ENCODE peak calls at places on chromosomes 6 and 20, in eight cellular contexts. K is A549, S is GM12878, E is spleen, H is IMR-90, F is tibial nerve, X is ovary, W is heart left ventricle. Y is an unnamed sample.
A peak's percentile ranks its signal among the peaks of the same experiment; 100 is the strongest.

GRCh38 chr6:134077301-134077700 is 24.9 kb upstream of the SLC2A12 start:
- DNase-seq in K (no peak), S (no peak), E (no peak), H (peak; percentile 78), F (no peak), X (no peak), W (no peak), Y (no peak)

GRCh38 chr6:67896476-67896875 is 738.6 kb upstream of the ADGRB3 start:
- DNase-seq in K (no peak), S (no peak), E (no peak), H (no peak), F (no peak), X (no peak), W (no peak), Y (no peak)

GRCh38 chr6:155530219-155530834 is 74.7 kb upstream of the NOX3 start:
- DNase-seq in K (peak; percentile 41), S (no peak), E (no peak), H (peak; percentile 60), F (no peak), X (no peak), W (no peak), Y (no peak)

GRCh38 chr6:76876922-76877553 is 586.3 kb downstream of the HTR1B start:
- DNase-seq in K (peak; percentile 10), S (no peak), E (no peak), H (peak; percentile 12), F (no peak), X (no peak), W (peak; percentile 19), Y (no peak)

GRCh38 chr20:44616604-44616964 is 34.2 kb downstream of the PKIG start:
- DNase-seq in K (no peak), S (no peak), E (peak; percentile 67), H (no peak), F (no peak), X (no peak), W (peak; percentile 74), Y (no peak)

GRCh38 chr6:40510442-40510841 is 76.7 kb downstream of the LRFN2 start:
- DNase-seq in K (no peak), S (no peak), E (no peak), H (no peak), F (no peak), X (no peak), W (no peak), Y (no peak)

GRCh38 chr20:62606551-62607201 is 35.6 kb upstream of the SLCO4A1 start:
- DNase-seq in K (no peak), S (no peak), E (no peak), H (no peak), F (peak; percentile 74), X (peak; percentile 68), W (peak; percentile 73), Y (no peak)

GRCh38 chr6:89315199-89315598 is at the start of gene GABRR2:
- DNase-seq in K (no peak), S (no peak), E (no peak), H (no peak), F (no peak), X (no peak), W (no peak), Y (no peak)

GRCh38 chr6:161444464-161444863 is 170.6 kb upstream of the AGPAT4 start:
- DNase-seq in K (no peak), S (no peak), E (no peak), H (peak; percentile 24), F (no peak), X (peak; percentile 18), W (no peak), Y (no peak)

GRCh38 chr6:43885399-43886066 is 115.5 kb downstream of the VEGFA start:
- DNase-seq in K (no peak), S (no peak), E (no peak), H (no peak), F (no peak), X (no peak), W (no peak), Y (no peak)
- H3K27ac ChIP-seq in K (no peak overlapping the region), S (no peak overlapping the region), E (no peak overlapping the region), H (no peak overlapping the region), F (no peak overlapping the region), X (no peak overlapping the region), W (no peak overlapping the region), Y (no peak overlapping the region)

GRCh38 chr20:46127396-46128010 is 9.4 kb downstream of the CD40 start:
- DNase-seq in K (no peak), S (no peak), E (peak; percentile 52), H (no peak), F (no peak), X (no peak), W (no peak), Y (no peak)

GRCh38 chr20:46128310-46129151 is 10.4 kb downstream of the CD40 start:
- DNase-seq in K (peak; percentile 29), S (no peak), E (peak; percentile 74), H (no peak), F (no peak), X (no peak), W (no peak), Y (no peak)

GRCh38 chr20:46131396-46131795 is 13.3 kb downstream of the CD40 start:
- DNase-seq in K (no peak), S (no peak), E (no peak), H (peak; percentile 5), F (no peak), X (no peak), W (no peak), Y (no peak)

GRCh38 chr20:46130534-46130933 is 12.4 kb downstream of the CD40 start:
- DNase-seq in K (no peak), S (peak; percentile 43), E (peak; percentile 64), H (no peak), F (no peak), X (no peak), W (no peak), Y (no peak)

DNA sequence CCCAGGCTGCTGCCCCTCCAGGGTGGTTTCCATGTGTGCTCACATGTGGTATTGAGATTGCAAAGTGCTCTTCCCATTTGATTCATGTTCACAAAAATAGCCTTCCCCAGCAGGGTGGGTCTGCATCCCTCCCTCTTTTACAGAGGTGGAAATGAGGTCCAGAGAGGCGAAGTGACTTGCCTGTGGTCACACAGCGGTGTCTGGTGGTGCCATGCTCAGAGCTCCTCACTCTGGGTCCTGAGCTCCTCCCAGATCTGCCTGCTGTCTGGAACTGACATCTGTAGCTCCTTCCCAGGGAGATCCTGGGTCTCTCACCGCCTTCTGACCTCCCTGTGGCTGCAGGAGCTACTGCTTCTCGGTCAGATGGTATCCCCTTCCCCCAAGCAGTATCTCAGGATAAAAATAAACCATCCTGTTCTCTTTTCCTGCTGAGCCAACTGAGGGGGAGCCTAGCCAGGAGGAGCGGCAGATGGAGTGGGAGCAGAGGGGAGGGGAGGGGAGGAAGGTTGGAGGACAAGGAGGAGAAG is 11.9 kb downstream of the CD40 start:
- DNase-seq in K (no peak), S (peak; percentile 59), E (peak; percentile 40), H (no peak), F (no peak), X (no peak), W (no peak), Y (no peak)
- TF ChIP-seq POLR2A in K (no peak), S (peak; percentile 80), E (no peak), H (no peak), F (no peak), X (no peak), W (no peak), Y (no peak)

GRCh38 chr6:37101991-37102298 is 68.0 kb upstream of the PIM1 start:
- DNase-seq in K (no peak), S (no peak), E (no peak), H (no peak), F (no peak), X (no peak), W (no peak), Y (no peak)

GRCh38 chr6:37102299-37103168 is 67.4 kb upstream of the PIM1 start:
- DNase-seq in K (peak; percentile 82), S (no peak), E (peak; percentile 92), H (peak; percentile 88), F (peak; percentile 49), X (peak; percentile 87), W (peak; percentile 85), Y (no peak)

GRCh38 chr6:37103169-37104039 is 66.5 kb upstream of the PIM1 start:
- DNase-seq in K (peak; percentile 56), S (no peak), E (peak; percentile 81), H (no peak), F (no peak), X (peak; percentile 38), W (peak; percentile 61), Y (no peak)

GRCh38 chr6:37099442-37099841 is 70.5 kb upstream of the PIM1 start:
- DNase-seq in K (peak; percentile 66), S (no peak), E (no peak), H (no peak), F (no peak), X (no peak), W (no peak), Y (no peak)

GRCh38 chr6:37100740-37101139 is 69.2 kb upstream of the PIM1 start:
- DNase-seq in K (no peak), S (no peak), E (no peak), H (no peak), F (no peak), X (no peak), W (no peak), Y (no peak)
- H3K4me3 ChIP-seq in K (no peak overlapping the region), S (no peak overlapping the region), E (no peak overlapping the region), H (no peak overlapping the region), F (no peak overlapping the region), X (no peak overlapping the region), W (no peak overlapping the region), Y (no peak overlapping the region)

DNA sequence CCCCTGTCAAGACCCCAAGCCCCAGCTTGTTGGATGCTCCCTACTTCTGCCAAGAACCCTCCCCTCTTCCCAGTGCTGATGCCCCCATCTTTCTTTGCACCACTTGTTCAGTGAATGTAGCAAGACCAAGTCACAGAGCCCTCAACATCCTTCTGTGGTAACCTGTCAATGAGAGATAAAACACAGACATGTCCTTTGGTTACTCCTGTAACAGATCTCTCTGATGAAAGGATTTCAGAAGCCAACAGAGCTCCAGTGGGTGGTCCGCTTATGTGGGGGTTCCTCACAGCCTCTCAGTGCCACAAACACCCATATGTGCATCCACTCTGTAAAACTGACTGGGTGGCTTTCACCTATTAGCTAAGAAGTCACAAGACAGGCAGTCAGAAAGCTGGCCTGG is 93.2 kb upstream of the CST7 start:
- DNase-seq in K (no peak), S (no peak), E (no peak), H (no peak), F (no peak), X (no peak), W (no peak), Y (peak; percentile 52)
- H3K27ac ChIP-seq in K (no peak overlapping the region), S (no peak overlapping the region), E (no peak overlapping the region), H (no peak overlapping the region), F (no peak overlapping the region), X (no peak overlapping the region), W (no peak overlapping the region), Y (no peak overlapping the region)

DNA sequence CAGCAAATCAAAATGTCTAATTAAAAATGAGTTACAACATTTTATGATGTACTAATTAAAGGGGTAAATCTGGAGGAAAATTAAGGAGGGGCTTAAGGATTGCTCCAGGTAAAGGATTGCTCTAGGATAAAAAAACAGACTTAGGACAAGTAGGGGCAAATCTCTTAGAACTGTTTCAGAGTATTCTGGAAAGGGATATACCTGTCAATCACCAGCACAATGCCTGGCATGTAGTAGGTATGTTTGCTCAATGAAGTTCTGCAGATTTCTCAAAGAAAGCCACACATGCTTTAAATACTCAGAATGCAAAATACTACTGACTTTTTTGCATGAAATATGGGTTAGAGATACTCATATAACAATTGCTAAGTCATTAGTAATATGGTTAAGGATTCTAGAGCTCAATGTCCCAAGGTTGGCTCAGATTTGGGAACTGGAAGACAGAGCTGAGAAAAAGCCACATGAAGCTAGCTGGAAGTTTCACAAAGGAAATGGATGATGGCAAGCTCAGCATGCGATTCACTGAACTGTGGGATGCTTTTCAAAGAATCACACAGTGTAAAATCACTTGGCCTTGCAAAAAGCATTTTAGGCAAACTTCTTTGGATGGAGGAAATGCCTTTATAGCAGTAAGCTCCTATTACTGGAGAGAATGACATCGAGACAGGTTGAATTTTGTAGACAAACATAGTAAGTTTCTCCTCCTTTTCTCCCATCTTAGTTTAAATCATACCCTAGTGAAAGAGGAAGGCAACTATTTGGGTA is 72.8 kb downstream of the MAP3K5 start:
- DNase-seq in K (no peak), S (peak; percentile 90), E (no peak), H (peak; percentile 16), F (no peak), X (no peak), W (no peak), Y (no peak)
- TF ChIP-seq POLR2A in K (no peak), S (no peak), E (no peak), H (no peak), F (no peak), X (no peak), W (no peak), Y (no peak)

Y was measured in vagina.